ENCODE peak calls at places on chromosome 13, in four cellular contexts. I, Y, N and X are unnamed samples.

GRCh38 chr13:69243366-69243765 is 864.3 kb upstream of the ATXN8OS start:
- DNase-seq in Y (no peak), N (no peak), I (no peak), X (no peak)

GRCh38 chr13:26934096-26934495 is 173.5 kb upstream of the GPR12 start:
- DNase-seq in Y (no peak), N (no peak), I (no peak), X (no peak)

GRCh38 chr13:73220966-73221720 is 162.3 kb downstream of the KLF5 start:
- DNase-seq in N (no peak), Y (no peak), I (no peak), X (no peak)

GRCh38 chr13:97259787-97260641 is 37.9 kb downstream of the MBNL2 start:
- DNase-seq in Y (no peak), I (no peak), N (peak), X (no peak)

GRCh38 chr13:87093399-87093798 is 577.8 kb upstream of the SLITRK5 start:
- DNase-seq in Y (no peak), N (no peak), I (no peak), X (no peak)

GRCh38 chr13:89514534-89515312 is 1832.8 kb upstream of the MIR17HG start:
- DNase-seq in Y (no peak), I (no peak), N (peak), X (no peak)

GRCh38 chr13:32947886-32948285 is 68.3 kb upstream of the KL start:
- DNase-seq in Y (no peak), N (no peak), I (no peak), X (no peak)

GRCh38 chr13:70457474-70457873 is 349.2 kb upstream of the KLHL1 start:
- DNase-seq in Y (no peak), N (no peak), I (no peak), X (no peak)

GRCh38 chr13:114069376-114070097 is 62.9 kb downstream of the RASA3 start:
- DNase-seq in I (no peak), Y (no peak), N (no peak), X (no peak)

GRCh38 chr13:58202099-58202498 is 570.6 kb downstream of the PCDH17 start:
- DNase-seq in Y (no peak), I (no peak), N (no peak), X (no peak)

GRCh38 chr13:60431108-60431700 is 34.2 kb downstream of the TDRD3 start:
- DNase-seq in Y (no peak), I (no peak), N (peak), X (peak)

GRCh38 chr13:41075034-41075433 is 13.7 kb downstream of the WBP4 start:
- DNase-seq in Y (no peak), N (peak), I (no peak), X (peak)

GRCh38 chr13:24083722-24084421 is 76.6 kb upstream of the SPATA13 start:
- DNase-seq in N (no peak), I (peak), Y (no peak), X (no peak)

GRCh38 chr13:79837741-79838450 is 356.9 kb downstream of the NDFIP2 start:
- DNase-seq in Y (no peak), I (no peak), N (no peak), X (no peak)

GRCh38 chr13:30159446-30159839 is 147.9 kb downstream of the KATNAL1 start:
- DNase-seq in N (peak), Y (no peak), I (no peak), X (peak)

GRCh38 chr13:35963982-35964665 is 167.1 kb downstream of the DCLK1 start:
- DNase-seq in Y (no peak), I (no peak), N (no peak), X (no peak)

GRCh38 chr13:95652821-95653220 is 8.3 kb upstream of the DZIP1 start:
- DNase-seq in Y (no peak), I (no peak), N (no peak), X (no peak)

GRCh38 chr13:73230714-73231113 is 171.9 kb downstream of the KLF5 start:
- DNase-seq in I (no peak), Y (no peak), N (no peak), X (no peak)

GRCh38 chr13:87656311-87656710 is 14.9 kb upstream of the SLITRK5 start:
- DNase-seq in Y (no peak), I (no peak), N (no peak), X (no peak)

GRCh38 chr13:29905845-29906244 is 55.4 kb upstream of the UBL3 start:
- DNase-seq in I (peak), Y (no peak), N (peak), X (no peak)

GRCh38 chr13:94327318-94327717 is 152.2 kb downstream of the DCT start:
- DNase-seq in N (no peak), I (no peak), Y (no peak), X (peak)

GRCh38 chr13:32117696-32118095 is 86.1 kb downstream of the FRY start:
- DNase-seq in I (peak), N (no peak), Y (no peak), X (no peak)

GRCh38 chr13:20664304-20664703 is 39.2 kb upstream of the IL17D start:
- DNase-seq in Y (no peak), N (no peak), I (no peak), X (no peak)

GRCh38 chr13:112714772-112715569 is 25.1 kb downstream of the ATP11A start:
- DNase-seq in N (no peak), I (no peak), Y (no peak), X (no peak)

GRCh38 chr13:109610517-109610916 is 175.9 kb downstream of the IRS2 start:
- DNase-seq in Y (no peak), N (no peak), I (peak), X (no peak)

GRCh38 chr13:24073657-24074056 is 86.9 kb upstream of the SPATA13 start:
- DNase-seq in N (no peak), I (no peak), Y (no peak), X (no peak)

GRCh38 chr13:79709526-79709925 is 228.6 kb downstream of the NDFIP2 start:
- DNase-seq in Y (no peak), N (no peak), I (no peak), X (no peak)

GRCh38 chr13:20843177-20843576 is 59.4 kb downstream of the XPO4 start:
- DNase-seq in Y (no peak), I (no peak), N (no peak), X (no peak)

GRCh38 chr13:44760434-44760833 is 184.3 kb upstream of the TSC22D1 start:
- DNase-seq in Y (no peak), I (no peak), N (no peak), X (no peak)

GRCh38 chr13:50167224-50167947 is 152.1 kb downstream of the KCNRG start:
- DNase-seq in I (no peak), N (no peak), Y (no peak), X (peak)
- TF ChIP-seq CTCF in I (no peak), N (no peak), Y (no peak), X (no peak)

DNA sequence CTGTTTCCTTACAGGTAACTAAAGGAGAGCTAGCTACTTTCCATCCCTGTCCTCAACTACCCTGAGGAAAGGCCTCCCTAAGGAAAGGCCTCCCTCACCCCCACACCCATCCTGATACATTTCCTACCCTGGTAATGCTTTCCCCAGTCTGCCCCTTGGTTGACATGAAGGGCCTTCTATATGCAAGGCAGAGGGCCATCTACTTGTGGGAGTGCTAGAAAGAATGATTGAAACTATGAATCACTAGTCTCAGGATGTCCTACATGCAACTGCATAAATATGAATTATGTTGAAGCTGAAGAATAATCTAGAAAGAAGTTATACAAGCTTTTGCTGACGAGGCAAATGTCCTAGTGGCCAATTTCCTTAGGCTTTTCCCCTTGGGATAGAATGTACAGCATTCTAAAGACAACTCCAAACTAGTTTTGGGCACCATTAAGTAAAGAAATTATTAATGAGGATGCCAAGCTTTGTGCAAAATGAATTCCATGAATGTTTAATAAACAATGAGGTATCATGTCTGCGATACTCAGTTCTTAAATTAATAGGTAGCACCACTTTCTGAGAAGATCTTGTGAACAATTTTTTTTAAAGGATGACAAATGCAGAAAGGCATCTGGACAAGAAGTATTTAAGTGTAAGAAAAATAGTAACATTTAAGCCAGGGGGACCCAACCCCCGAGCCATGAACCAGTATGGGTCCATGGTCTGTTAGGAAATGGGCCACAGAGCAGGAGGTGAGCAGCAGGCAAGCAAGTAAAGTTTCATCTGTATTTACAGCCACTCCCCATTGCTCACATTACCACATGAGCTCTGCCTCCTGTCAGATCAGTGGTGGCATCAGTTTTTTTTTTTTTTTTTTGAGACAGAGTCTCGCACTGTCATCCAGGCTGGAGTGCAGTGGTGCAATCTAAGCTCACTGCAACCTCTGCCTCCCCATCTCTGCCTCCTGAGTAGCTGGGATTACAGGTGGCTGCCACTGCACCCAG is 223.0 kb downstream of the LHFPL6 start:
- DNase-seq in N (no peak), Y (no peak), I (no peak), X (no peak)
- TF ChIP-seq CTCF in N (no peak), Y (no peak), I (no peak), X (no peak)

GRCh38 chr13:91247768-91248167 is 99.7 kb upstream of the MIR17HG start:
- DNase-seq in Y (no peak), N (peak), I (no peak), X (peak)
- TF ChIP-seq CTCF in Y (no peak), N (peak), I (no peak), X (no peak)

DNA sequence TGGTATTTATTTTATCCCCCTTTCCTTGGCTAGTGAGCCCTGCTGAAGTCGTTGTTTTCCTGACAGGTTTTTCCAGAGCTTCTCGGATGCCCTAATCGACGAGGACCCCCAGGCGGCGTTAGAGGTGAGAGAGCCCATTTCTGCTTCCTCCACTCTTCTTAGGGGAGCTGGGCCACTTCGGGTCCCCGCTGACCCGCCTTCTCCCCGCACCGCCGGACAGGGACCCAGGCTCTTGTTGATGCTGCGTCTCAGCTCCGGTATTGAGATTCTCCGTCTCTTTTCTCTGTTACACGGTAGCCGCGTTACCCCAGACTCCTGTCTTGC is 306 bp downstream of the SUGT1 start:
- DNase-seq in Y (no peak), I (no peak), N (no peak), X (no peak)
- TF ChIP-seq CTCF in Y (no peak), I (peak), N (peak), X (no peak)

DNA sequence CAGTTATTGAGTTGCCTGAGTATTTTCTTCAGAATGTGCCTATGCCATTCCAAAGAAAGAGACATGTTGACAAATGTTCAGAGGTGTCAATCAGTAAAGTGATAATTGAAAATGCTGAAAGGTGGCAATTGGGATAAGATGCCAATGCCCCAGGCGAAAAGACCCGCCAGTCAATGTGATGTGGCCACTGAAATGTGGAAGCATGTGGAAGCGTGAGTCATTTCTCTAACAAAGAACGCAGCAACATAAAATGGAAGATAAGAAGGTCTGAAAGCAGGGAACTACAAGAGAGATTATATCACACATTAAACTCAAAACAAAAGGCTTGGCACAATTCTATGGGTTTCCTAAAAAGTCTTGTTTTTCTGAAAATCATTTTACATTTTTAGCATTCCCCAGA is 882.3 kb upstream of the SLC10A2 start:
- DNase-seq in Y (no peak), N (no peak), I (no peak), X (no peak)
- TF ChIP-seq CTCF in Y (no peak), N (no peak), I (no peak), X (no peak)

GRCh38 chr13:91241249-91241648 is 106.2 kb upstream of the MIR17HG start:
- DNase-seq in Y (no peak), N (no peak), I (no peak), X (no peak)
- TF ChIP-seq CTCF in Y (no peak), N (no peak), I (no peak), X (no peak)

GRCh38 chr13:48542581-48543341 is 9.9 kb upstream of the RCBTB2 start:
- DNase-seq in Y (peak), I (peak), N (no peak), X (no peak)
- TF ChIP-seq CTCF in Y (no peak), I (no peak), N (no peak), X (no peak)

DNA sequence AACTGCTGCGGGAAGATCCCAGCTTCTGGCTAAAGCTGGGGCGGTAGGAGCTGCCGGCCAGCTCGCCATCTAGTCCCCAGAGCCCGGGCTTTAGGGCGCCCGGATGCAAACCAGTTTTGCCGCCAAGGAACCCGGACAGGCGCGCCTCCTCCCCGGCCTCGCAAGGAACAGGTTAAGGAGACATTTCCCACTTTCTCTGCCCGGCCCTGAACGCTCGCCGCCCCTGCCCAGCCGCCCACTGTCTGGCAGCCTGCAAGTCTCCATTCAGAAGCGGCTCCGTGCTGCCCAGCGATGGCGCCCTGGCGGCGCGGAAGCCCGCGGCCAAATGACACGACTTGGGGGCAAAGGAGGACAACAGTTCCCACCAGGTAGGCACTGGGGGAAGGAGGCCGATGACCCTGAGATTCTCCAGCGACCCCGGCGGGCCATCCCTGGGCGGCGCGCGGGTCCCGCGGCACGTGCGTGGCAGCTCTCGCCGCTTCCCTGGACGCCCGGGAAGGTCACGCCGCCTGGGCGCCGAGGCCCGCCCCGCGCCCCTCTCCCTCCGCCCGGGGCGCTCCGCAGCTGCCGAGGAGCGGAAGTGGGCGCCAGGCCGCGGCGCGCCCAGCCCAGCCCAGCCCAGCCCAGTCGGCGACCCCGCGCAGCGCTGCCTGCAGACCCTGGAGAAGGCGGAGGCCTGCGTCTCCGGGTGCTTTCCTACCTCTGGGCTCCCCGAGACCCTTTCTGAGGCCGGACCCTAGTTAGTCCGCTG is 42.2 kb upstream of the HNRNPA1L2 start:
- DNase-seq in I (peak), Y (peak), N (peak), X (peak)
- TF ChIP-seq CTCF in I (no peak), Y (no peak), N (no peak), X (no peak)